ENCODE peak calls at places on chromosomes 12 and 14, in six cellular contexts. One of them, this sample, is unnamed.

GRCh38 chr12:103855896-103856657 is 15.0 kb upstream of the NT5DC3 start:
- DNase-seq in H9: no peak
- DNase-seq in neural progenitor cell: no peak
- DNase-seq in HCT116: no peak
- DNase-seq in GM23338: no peak
- DNase-seq in mammary epithelial cell: no peak
- DNase-seq in this sample: no peak

GRCh38 chr12:113194971-113195391 is 9.5 kb downstream of the RITA1 start:
- DNase-seq in mammary epithelial cell: no peak
- DNase-seq in HCT116: no peak
- DNase-seq in neural progenitor cell: peak; percentile 39
- DNase-seq in H9: no peak
- DNase-seq in GM23338: no peak
- DNase-seq in this sample: peak; percentile 94

GRCh38 chr14:24895243-24895583 is 154.7 kb downstream of the STXBP6 start:
- DNase-seq in HCT116: no peak
- DNase-seq in GM23338: peak; percentile 10
- DNase-seq in neural progenitor cell: peak; percentile 29
- DNase-seq in mammary epithelial cell: no peak
- DNase-seq in H9: no peak
- DNase-seq in this sample: no peak

GRCh38 chr12:68440068-68440581 is 108.0 kb upstream of the MDM1 start:
- DNase-seq in neural progenitor cell: no peak
- DNase-seq in HCT116: no peak
- DNase-seq in GM23338: no peak
- DNase-seq in mammary epithelial cell: peak; percentile 69
- DNase-seq in H9: no peak
- DNase-seq in this sample: no peak

GRCh38 chr14:99325591-99325990 is 53.6 kb upstream of the BCL11B start:
- DNase-seq in mammary epithelial cell: no peak
- DNase-seq in HCT116: no peak
- DNase-seq in H9: no peak
- DNase-seq in GM23338: no peak
- DNase-seq in neural progenitor cell: no peak
- DNase-seq in this sample: no peak

GRCh38 chr14:42429401-42429800 is 822.7 kb downstream of the LRFN5 start:
- DNase-seq in GM23338: no peak
- DNase-seq in HCT116: no peak
- DNase-seq in neural progenitor cell: no peak
- DNase-seq in H9: no peak
- DNase-seq in mammary epithelial cell: no peak
- DNase-seq in this sample: no peak

GRCh38 chr14:91367173-91368171 is 50.1 kb downstream of the CCDC88C start:
- DNase-seq in H9: no peak
- DNase-seq in mammary epithelial cell: peak; percentile 95
- DNase-seq in GM23338: no peak
- DNase-seq in neural progenitor cell: no peak
- DNase-seq in HCT116: no peak
- DNase-seq in this sample: peak; percentile 88

GRCh38 chr14:96783306-96784224 is 13.6 kb upstream of the VRK1 start:
- DNase-seq in mammary epithelial cell: peak; percentile 75
- DNase-seq in H9: no peak
- DNase-seq in GM23338: no peak
- DNase-seq in neural progenitor cell: no peak
- DNase-seq in HCT116: no peak
- DNase-seq in this sample: no peak

GRCh38 chr14:38405851-38406630 is 150.1 kb upstream of the CLEC14A start:
- DNase-seq in mammary epithelial cell: no peak
- DNase-seq in HCT116: no peak
- DNase-seq in neural progenitor cell: peak; percentile 60
- DNase-seq in GM23338: peak; percentile 69
- DNase-seq in H9: peak; percentile 39
- DNase-seq in this sample: no peak

GRCh38 chr12:24921251-24922038 is 27.5 kb downstream of the BCAT1 start:
- DNase-seq in neural progenitor cell: no peak
- DNase-seq in mammary epithelial cell: peak; percentile 43
- DNase-seq in H9: no peak
- DNase-seq in HCT116: no peak
- DNase-seq in GM23338: no peak
- DNase-seq in this sample: peak; percentile 88

GRCh38 chr12:75759842-75760260 is 248.4 kb upstream of the KRR1 start:
- DNase-seq in GM23338: no peak
- DNase-seq in mammary epithelial cell: peak; percentile 95
- DNase-seq in neural progenitor cell: no peak
- DNase-seq in HCT116: peak; percentile 76
- DNase-seq in H9: no peak
- DNase-seq in this sample: peak; percentile 69
- H2AFZ ChIP-seq in GM23338: no peak overlapping the region
- H2AFZ ChIP-seq in mammary epithelial cell: no peak overlapping the region
- H2AFZ ChIP-seq in neural progenitor cell: no peak overlapping the region
- H2AFZ ChIP-seq in HCT116: no peak overlapping the region
- H2AFZ ChIP-seq in H9: no peak overlapping the region
- H2AFZ ChIP-seq in this sample: no peak overlapping the region

GRCh38 chr12:54026640-54027441 is 1.4 kb upstream of the HOXC6 start:
- DNase-seq in neural progenitor cell: no peak
- DNase-seq in H9: no peak
- DNase-seq in HCT116: no peak
- DNase-seq in GM23338: no peak
- DNase-seq in mammary epithelial cell: no peak
- DNase-seq in this sample: no peak
- H3K4me1 ChIP-seq in neural progenitor cell: no peaks in the 10 kb centered on the region
- H3K4me1 ChIP-seq in H9: no peaks in the 10 kb centered on the region
- H3K4me1 ChIP-seq in HCT116: peaks cover 5% of the 10 kb centered on the region
- H3K4me1 ChIP-seq in GM23338: peaks cover 43% of the 10 kb centered on the region
- H3K4me1 ChIP-seq in mammary epithelial cell: peaks cover 53% of the 10 kb centered on the region
- H3K4me1 ChIP-seq in this sample: peaks cover 43% of the 10 kb centered on the region

GRCh38 chr14:51129130-51129529 is 34.2 kb upstream of the TRIM9 start:
- DNase-seq in mammary epithelial cell: no peak
- DNase-seq in H9: no peak
- DNase-seq in neural progenitor cell: no peak
- DNase-seq in HCT116: no peak
- DNase-seq in GM23338: peak; percentile 39
- DNase-seq in this sample: peak; percentile 64
- TF ChIP-seq CTCF in mammary epithelial cell: no peak
- TF ChIP-seq CTCF in H9: peak; percentile 42
- TF ChIP-seq CTCF in neural progenitor cell: peak; percentile 15
- TF ChIP-seq CTCF in HCT116: peak; percentile 23
- TF ChIP-seq CTCF in GM23338: peak; percentile 56
- TF ChIP-seq CTCF in this sample: no peak

GRCh38 chr12:130481392-130481879 is 143.7 kb downstream of the PIWIL1 start:
- DNase-seq in H9: no peak
- DNase-seq in HCT116: no peak
- DNase-seq in neural progenitor cell: no peak
- DNase-seq in mammary epithelial cell: no peak
- DNase-seq in GM23338: no peak
- DNase-seq in this sample: no peak

GRCh38 chr12:130479401-130480125 is 141.9 kb downstream of the PIWIL1 start:
- DNase-seq in neural progenitor cell: no peak
- DNase-seq in GM23338: no peak
- DNase-seq in HCT116: no peak
- DNase-seq in mammary epithelial cell: no peak
- DNase-seq in H9: no peak
- DNase-seq in this sample: no peak

GRCh38 chr12:130478786-130479185 is 141.1 kb downstream of the PIWIL1 start:
- DNase-seq in H9: no peak
- DNase-seq in mammary epithelial cell: no peak
- DNase-seq in neural progenitor cell: no peak
- DNase-seq in GM23338: no peak
- DNase-seq in HCT116: no peak
- DNase-seq in this sample: no peak

GRCh38 chr12:130480887-130481286 is 143.2 kb downstream of the PIWIL1 start:
- DNase-seq in H9: no peak
- DNase-seq in neural progenitor cell: no peak
- DNase-seq in HCT116: no peak
- DNase-seq in GM23338: no peak
- DNase-seq in mammary epithelial cell: no peak
- DNase-seq in this sample: no peak

DNA sequence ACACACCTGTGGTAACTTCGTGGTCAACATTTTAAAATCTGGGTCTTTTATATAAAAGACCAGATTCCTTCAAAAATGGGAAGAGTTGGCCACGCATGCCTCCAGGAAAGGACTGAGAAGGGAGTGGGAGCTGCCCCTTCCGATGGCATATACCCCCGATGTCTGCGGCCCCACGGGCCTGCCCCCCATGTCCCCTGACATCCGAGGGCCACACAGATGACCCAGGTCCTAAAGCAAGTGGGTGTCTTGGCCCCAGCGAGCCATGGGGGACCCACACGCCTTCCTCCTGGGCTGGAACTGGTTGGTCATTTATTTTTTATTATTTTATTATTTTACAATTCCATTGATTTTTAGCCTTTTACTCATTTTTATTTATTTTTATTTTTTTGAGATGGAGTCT is 142.5 kb downstream of the PIWIL1 start:
- DNase-seq in mammary epithelial cell: no peak
- DNase-seq in GM23338: no peak
- DNase-seq in neural progenitor cell: no peak
- DNase-seq in HCT116: no peak
- DNase-seq in H9: no peak
- DNase-seq in this sample: no peak
- H2AFZ ChIP-seq in mammary epithelial cell: no peak overlapping the region
- H2AFZ ChIP-seq in GM23338: no peak overlapping the region
- H2AFZ ChIP-seq in neural progenitor cell: no peak overlapping the region
- H2AFZ ChIP-seq in HCT116: no peak overlapping the region
- H2AFZ ChIP-seq in H9: no peak overlapping the region
- H2AFZ ChIP-seq in this sample: no peak overlapping the region

DNA sequence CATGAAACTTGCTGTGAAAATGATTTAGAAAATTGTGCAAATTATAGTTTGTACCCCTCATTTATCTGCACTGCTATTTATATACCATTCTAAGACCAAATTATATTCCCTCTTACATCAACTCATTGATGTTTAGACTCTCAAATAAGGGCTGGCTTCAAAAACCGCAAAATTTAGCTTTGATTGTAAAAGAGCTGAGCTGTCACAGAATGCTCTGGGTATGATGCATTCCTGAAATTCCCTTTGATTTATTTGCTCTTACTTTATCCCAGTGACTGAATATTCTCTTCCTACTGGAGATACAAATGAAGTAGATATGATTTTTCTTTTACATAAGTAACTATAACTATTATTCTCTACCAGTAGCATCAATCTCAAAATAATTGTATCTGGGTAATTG is 78.0 kb upstream of the TMTC2 start:
- DNase-seq in mammary epithelial cell: peak; percentile 25
- DNase-seq in HCT116: no peak
- DNase-seq in GM23338: no peak
- DNase-seq in H9: no peak
- DNase-seq in neural progenitor cell: no peak
- DNase-seq in this sample: peak; percentile 68
- H3K4me1 ChIP-seq in mammary epithelial cell: no peaks in the 10 kb centered on the region
- H3K4me1 ChIP-seq in HCT116: no peaks in the 10 kb centered on the region
- H3K4me1 ChIP-seq in GM23338: no peaks in the 10 kb centered on the region
- H3K4me1 ChIP-seq in H9: no peaks in the 10 kb centered on the region
- H3K4me1 ChIP-seq in neural progenitor cell: no peaks in the 10 kb centered on the region
- H3K4me1 ChIP-seq in this sample: peaks cover 3% of the 10 kb centered on the region

DNA sequence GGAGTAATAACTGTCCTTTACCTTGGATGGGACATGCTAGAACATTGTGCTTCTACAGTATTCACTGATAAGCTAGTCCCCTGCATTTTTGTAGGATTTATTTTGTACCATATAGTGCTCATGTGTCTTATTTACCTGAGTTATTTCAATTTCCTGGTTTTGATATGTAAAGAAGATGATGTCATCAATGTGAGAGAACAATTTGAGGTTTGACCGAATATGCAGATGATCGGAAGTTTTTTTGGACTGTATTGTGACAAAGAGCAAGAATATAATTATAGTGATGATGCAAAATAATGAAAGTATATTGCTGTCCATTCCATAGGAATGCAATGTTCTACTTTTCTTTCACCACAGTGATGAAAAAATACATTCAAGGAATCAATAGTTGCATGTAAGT is 114.8 kb downstream of the RERGL start:
- DNase-seq in GM23338: no peak
- DNase-seq in mammary epithelial cell: no peak
- DNase-seq in H9: no peak
- DNase-seq in neural progenitor cell: no peak
- DNase-seq in HCT116: no peak
- DNase-seq in this sample: no peak
- TF ChIP-seq CTCF in GM23338: no peak
- TF ChIP-seq CTCF in mammary epithelial cell: no peak
- TF ChIP-seq CTCF in H9: no peak
- TF ChIP-seq CTCF in neural progenitor cell: no peak
- TF ChIP-seq CTCF in HCT116: no peak
- TF ChIP-seq CTCF in this sample: no peak

DNA sequence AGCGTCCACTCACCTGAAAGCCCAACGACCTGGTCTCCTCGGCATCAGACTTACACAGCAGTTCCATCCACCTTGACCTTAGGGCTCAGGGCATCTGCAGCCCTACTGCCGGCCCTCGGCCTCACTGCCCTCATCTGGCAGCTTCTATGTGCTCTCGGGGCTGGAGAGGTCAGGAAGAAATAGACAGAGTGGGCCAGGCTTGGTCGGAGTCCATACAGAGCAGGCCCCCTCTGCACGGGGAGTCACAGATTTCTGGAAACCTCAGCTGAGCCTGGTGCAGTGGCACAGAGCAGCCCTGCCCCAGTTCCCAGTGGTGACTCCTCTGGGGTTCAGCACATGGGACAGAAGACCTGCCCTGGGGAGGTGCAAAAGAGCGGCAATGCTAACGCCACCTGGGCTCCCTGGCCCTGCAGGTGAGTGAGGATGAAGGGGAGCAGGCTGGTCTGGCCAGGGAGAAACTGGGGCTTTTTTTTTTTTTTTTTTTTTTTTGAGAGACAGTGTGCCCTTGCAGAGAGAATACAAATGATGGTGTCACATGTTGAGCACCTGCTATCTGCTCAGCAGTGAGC is 190.1 kb upstream of the PRMT8 start:
- DNase-seq in HCT116: no peak
- DNase-seq in neural progenitor cell: no peak
- DNase-seq in mammary epithelial cell: no peak
- DNase-seq in H9: no peak
- DNase-seq in GM23338: peak; percentile 42
- DNase-seq in this sample: no peak
- H2AFZ ChIP-seq in HCT116: no peak overlapping the region
- H2AFZ ChIP-seq in neural progenitor cell: no peak overlapping the region
- H2AFZ ChIP-seq in mammary epithelial cell: peak overlapping the region; percentile 77
- H2AFZ ChIP-seq in H9: no peak overlapping the region
- H2AFZ ChIP-seq in GM23338: peak overlapping the region; percentile 72
- H2AFZ ChIP-seq in this sample: peak overlapping the region; percentile 76

GRCh38 chr14:69115407-69116185 is 37.3 kb downstream of the DCAF5 start:
- DNase-seq in HCT116: no peak
- DNase-seq in neural progenitor cell: no peak
- DNase-seq in H9: no peak
- DNase-seq in GM23338: no peak
- DNase-seq in mammary epithelial cell: no peak
- DNase-seq in this sample: no peak

GRCh38 chr14:69118313-69118712 is 34.6 kb downstream of the DCAF5 start:
- DNase-seq in neural progenitor cell: no peak
- DNase-seq in H9: no peak
- DNase-seq in GM23338: no peak
- DNase-seq in mammary epithelial cell: no peak
- DNase-seq in HCT116: no peak
- DNase-seq in this sample: no peak

GRCh38 chr14:69117020-69117767 is 35.7 kb downstream of the DCAF5 start:
- DNase-seq in GM23338: no peak
- DNase-seq in H9: no peak
- DNase-seq in neural progenitor cell: no peak
- DNase-seq in mammary epithelial cell: no peak
- DNase-seq in HCT116: no peak
- DNase-seq in this sample: no peak

DNA sequence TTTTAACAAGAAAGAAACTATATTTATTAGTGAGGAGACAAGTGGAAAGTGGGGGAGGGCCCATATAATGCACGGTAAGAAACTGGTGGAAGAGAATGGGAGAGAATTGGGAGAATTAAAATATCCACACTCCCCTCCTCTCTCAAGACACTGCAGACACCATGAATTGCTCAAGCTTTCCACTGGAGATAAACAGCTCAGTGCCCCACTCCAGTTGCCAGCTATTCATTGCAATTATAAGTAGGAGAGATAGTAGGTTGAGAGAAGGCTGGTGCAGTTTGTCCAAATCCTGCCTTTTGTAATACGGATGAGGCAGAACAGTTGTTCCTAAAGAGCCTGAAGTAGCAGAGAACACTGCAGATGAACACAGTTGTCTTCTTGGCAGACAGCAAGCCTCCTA is 38.2 kb downstream of the DCAF5 start:
- DNase-seq in neural progenitor cell: no peak
- DNase-seq in mammary epithelial cell: no peak
- DNase-seq in H9: no peak
- DNase-seq in GM23338: no peak
- DNase-seq in HCT116: no peak
- DNase-seq in this sample: no peak
- H3K4me1 ChIP-seq in neural progenitor cell: no peaks in the 10 kb centered on the region
- H3K4me1 ChIP-seq in mammary epithelial cell: no peaks in the 10 kb centered on the region
- H3K4me1 ChIP-seq in H9: no peaks in the 10 kb centered on the region
- H3K4me1 ChIP-seq in GM23338: no peaks in the 10 kb centered on the region
- H3K4me1 ChIP-seq in HCT116: no peaks in the 10 kb centered on the region
- H3K4me1 ChIP-seq in this sample: no peaks in the 10 kb centered on the region